ENCODE peak calls at places on chromosomes 7 and 10, in ten cellular contexts. One of them, this sample, is unnamed.

GRCh38 chr7:148862481-148862880 is 21.6 kb downstream of the EZH2 start:
- DNase-seq in heart left ventricle: no peak
- DNase-seq in epithelial cell of esophagus: no peak
- DNase-seq in PC-9: no peak
- DNase-seq in heart right ventricle: no peak
- DNase-seq in BJ: no peak
- DNase-seq in lung: no peak
- DNase-seq in neural progenitor cell: no peak
- DNase-seq in esophagus squamous epithelium: no peak
- DNase-seq in fibroblast of pulmonary artery: no peak
- DNase-seq in this sample: no peak

GRCh38 chr10:132061465-132062180 is 4.1 kb upstream of the JAKMIP3 start:
- DNase-seq in heart left ventricle: no peak
- DNase-seq in epithelial cell of esophagus: no peak
- DNase-seq in PC-9: no peak
- DNase-seq in heart right ventricle: no peak
- DNase-seq in BJ: no peak
- DNase-seq in lung: no peak
- DNase-seq in neural progenitor cell: no peak
- DNase-seq in esophagus squamous epithelium: no peak
- DNase-seq in fibroblast of pulmonary artery: no peak
- DNase-seq in this sample: no peak

GRCh38 chr10:69215405-69216176 is 4.5 kb upstream of the HKDC1 start:
- DNase-seq in heart left ventricle: no peak
- DNase-seq in epithelial cell of esophagus: no peak
- DNase-seq in PC-9: no peak
- DNase-seq in heart right ventricle: no peak
- DNase-seq in BJ: no peak
- DNase-seq in lung: no peak
- DNase-seq in neural progenitor cell: no peak
- DNase-seq in esophagus squamous epithelium: no peak
- DNase-seq in fibroblast of pulmonary artery: no peak
- DNase-seq in this sample: no peak

GRCh38 chr10:19816420-19817250 is at the start of gene PLXDC2:
- DNase-seq in heart left ventricle: peak; percentile 45
- DNase-seq in epithelial cell of esophagus: peak; percentile 74
- DNase-seq in PC-9: no peak
- DNase-seq in heart right ventricle: peak; percentile 50
- DNase-seq in BJ: no peak
- DNase-seq in lung: peak; percentile 52
- DNase-seq in neural progenitor cell: peak; percentile 78
- DNase-seq in esophagus squamous epithelium: no peak
- DNase-seq in fibroblast of pulmonary artery: peak; percentile 59
- DNase-seq in this sample: no peak

GRCh38 chr10:124935946-124936345 is 6.0 kb upstream of the ZRANB1 start:
- DNase-seq in heart left ventricle: no peak
- DNase-seq in epithelial cell of esophagus: peak; percentile 75
- DNase-seq in PC-9: no peak
- DNase-seq in heart right ventricle: no peak
- DNase-seq in BJ: no peak
- DNase-seq in lung: no peak
- DNase-seq in neural progenitor cell: no peak
- DNase-seq in esophagus squamous epithelium: no peak
- DNase-seq in fibroblast of pulmonary artery: no peak
- DNase-seq in this sample: no peak

GRCh38 chr10:111129348-111129747 is 52.5 kb downstream of the ADRA2A start:
- DNase-seq in heart left ventricle: no peak
- DNase-seq in epithelial cell of esophagus: no peak
- DNase-seq in PC-9: no peak
- DNase-seq in heart right ventricle: no peak
- DNase-seq in BJ: no peak
- DNase-seq in lung: no peak
- DNase-seq in neural progenitor cell: no peak
- DNase-seq in esophagus squamous epithelium: no peak
- DNase-seq in fibroblast of pulmonary artery: no peak
- DNase-seq in this sample: no peak

GRCh38 chr7:102101111-102101551 is 185.5 kb upstream of the SH2B2 start:
- DNase-seq in heart left ventricle: no peak
- DNase-seq in epithelial cell of esophagus: peak; percentile 78
- DNase-seq in PC-9: no peak
- DNase-seq in heart right ventricle: no peak
- DNase-seq in BJ: no peak
- DNase-seq in lung: no peak
- DNase-seq in neural progenitor cell: no peak
- DNase-seq in esophagus squamous epithelium: no peak
- DNase-seq in fibroblast of pulmonary artery: no peak
- DNase-seq in this sample: no peak

GRCh38 chr7:132280335-132280734 is 295.9 kb downstream of the PLXNA4 start:
- DNase-seq in heart left ventricle: no peak
- DNase-seq in epithelial cell of esophagus: no peak
- DNase-seq in PC-9: no peak
- DNase-seq in heart right ventricle: no peak
- DNase-seq in BJ: no peak
- DNase-seq in lung: no peak
- DNase-seq in neural progenitor cell: no peak
- DNase-seq in esophagus squamous epithelium: no peak
- DNase-seq in fibroblast of pulmonary artery: no peak
- DNase-seq in this sample: no peak

GRCh38 chr7:47310020-47310419 is 271.9 kb downstream of the TNS3 start:
- DNase-seq in heart left ventricle: no peak
- DNase-seq in epithelial cell of esophagus: no peak
- DNase-seq in PC-9: no peak
- DNase-seq in heart right ventricle: no peak
- DNase-seq in BJ: no peak
- DNase-seq in lung: no peak
- DNase-seq in neural progenitor cell: no peak
- DNase-seq in esophagus squamous epithelium: no peak
- DNase-seq in fibroblast of pulmonary artery: no peak
- DNase-seq in this sample: no peak

GRCh38 chr7:76507723-76508406 is 2.5 kb upstream of the UPK3B start:
- DNase-seq in heart left ventricle: no peak
- DNase-seq in epithelial cell of esophagus: peak; percentile 29
- DNase-seq in PC-9: peak; percentile 35
- DNase-seq in heart right ventricle: no peak
- DNase-seq in BJ: no peak
- DNase-seq in lung: peak; percentile 42
- DNase-seq in neural progenitor cell: peak; percentile 1
- DNase-seq in esophagus squamous epithelium: no peak
- DNase-seq in fibroblast of pulmonary artery: peak; percentile 24
- DNase-seq in this sample: no peak

GRCh38 chr7:85457911-85458310 is 271.1 kb upstream of the SEMA3D start:
- DNase-seq in heart left ventricle: no peak
- DNase-seq in epithelial cell of esophagus: no peak
- DNase-seq in PC-9: no peak
- DNase-seq in heart right ventricle: no peak
- DNase-seq in BJ: no peak
- DNase-seq in lung: no peak
- DNase-seq in neural progenitor cell: peak; percentile 47
- DNase-seq in esophagus squamous epithelium: no peak
- DNase-seq in fibroblast of pulmonary artery: no peak
- DNase-seq in this sample: no peak

GRCh38 chr10:45001382-45002148 is 842 bp downstream of the ZNF22 start:
- DNase-seq in heart left ventricle: peak; percentile 82
- DNase-seq in epithelial cell of esophagus: peak; percentile 78
- DNase-seq in PC-9: peak; percentile 79
- DNase-seq in heart right ventricle: peak; percentile 75
- DNase-seq in BJ: no peak
- DNase-seq in lung: peak; percentile 68
- DNase-seq in neural progenitor cell: peak; percentile 63
- DNase-seq in esophagus squamous epithelium: no peak
- DNase-seq in fibroblast of pulmonary artery: peak; percentile 79
- DNase-seq in this sample: peak; percentile 35

GRCh38 chr10:43265799-43266721 is 805 bp downstream of the RASGEF1A start:
- DNase-seq in heart left ventricle: no peak
- DNase-seq in epithelial cell of esophagus: peak; percentile 28
- DNase-seq in PC-9: peak; percentile 48
- DNase-seq in heart right ventricle: no peak
- DNase-seq in BJ: no peak
- DNase-seq in lung: no peak
- DNase-seq in neural progenitor cell: peak; percentile 59
- DNase-seq in esophagus squamous epithelium: no peak
- DNase-seq in fibroblast of pulmonary artery: no peak
- DNase-seq in this sample: peak; percentile 38

GRCh38 chr10:34553753-34554152 is 261.3 kb downstream of the PARD3 start:
- DNase-seq in heart left ventricle: no peak
- DNase-seq in epithelial cell of esophagus: no peak
- DNase-seq in PC-9: no peak
- DNase-seq in heart right ventricle: no peak
- DNase-seq in BJ: no peak
- DNase-seq in lung: no peak
- DNase-seq in neural progenitor cell: no peak
- DNase-seq in esophagus squamous epithelium: no peak
- DNase-seq in fibroblast of pulmonary artery: no peak
- DNase-seq in this sample: no peak

DNA sequence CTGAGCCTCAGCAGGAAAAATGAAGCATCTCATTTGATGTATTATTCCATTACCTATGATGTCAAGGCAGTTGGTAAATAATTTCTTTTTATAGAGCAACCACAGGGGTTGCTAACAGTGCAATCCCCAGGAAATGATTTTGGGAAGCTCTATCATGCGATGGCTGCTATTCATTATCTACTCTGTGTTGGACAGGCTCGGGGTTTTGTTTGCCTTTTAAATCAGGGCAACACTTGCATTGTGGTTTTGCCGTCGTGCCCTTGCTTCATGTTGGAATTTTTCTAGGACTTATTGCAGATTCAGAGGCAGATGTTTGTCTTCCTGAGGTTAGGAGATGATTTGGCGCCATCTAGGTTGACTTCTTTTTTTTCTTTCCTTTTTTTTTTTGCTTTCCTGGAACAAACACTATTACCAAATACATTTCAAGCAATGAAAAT is 128.4 kb downstream of the BICC1 start:
- DNase-seq in heart left ventricle: no peak
- DNase-seq in epithelial cell of esophagus: peak; percentile 68
- DNase-seq in PC-9: no peak
- DNase-seq in heart right ventricle: no peak
- DNase-seq in BJ: peak; percentile 99
- DNase-seq in lung: no peak
- DNase-seq in neural progenitor cell: peak; percentile 7
- DNase-seq in esophagus squamous epithelium: no peak
- DNase-seq in fibroblast of pulmonary artery: peak; percentile 96
- DNase-seq in this sample: no peak
- TF ChIP-seq CTCF in heart left ventricle: no peak
- TF ChIP-seq CTCF in epithelial cell of esophagus: peak; percentile 41
- TF ChIP-seq CTCF in PC-9: no peak
- TF ChIP-seq CTCF in heart right ventricle: peak; percentile 36
- TF ChIP-seq CTCF in BJ: peak; percentile 27
- TF ChIP-seq CTCF in lung: no peak
- TF ChIP-seq CTCF in neural progenitor cell: peak; percentile 49
- TF ChIP-seq CTCF in esophagus squamous epithelium: no peak
- TF ChIP-seq CTCF in fibroblast of pulmonary artery: peak; percentile 4
- TF ChIP-seq CTCF in this sample: no peak

GRCh38 chr7:83475403-83475802 is 173.5 kb downstream of the SEMA3E start:
- DNase-seq in heart left ventricle: no peak
- DNase-seq in epithelial cell of esophagus: no peak
- DNase-seq in PC-9: no peak
- DNase-seq in heart right ventricle: no peak
- DNase-seq in BJ: no peak
- DNase-seq in lung: no peak
- DNase-seq in neural progenitor cell: peak; percentile 52
- DNase-seq in esophagus squamous epithelium: no peak
- DNase-seq in fibroblast of pulmonary artery: no peak
- DNase-seq in this sample: no peak
- TF ChIP-seq CTCF in heart left ventricle: no peak
- TF ChIP-seq CTCF in epithelial cell of esophagus: peak; percentile 9
- TF ChIP-seq CTCF in PC-9: no peak
- TF ChIP-seq CTCF in heart right ventricle: no peak
- TF ChIP-seq CTCF in BJ: peak; percentile 5
- TF ChIP-seq CTCF in lung: no peak
- TF ChIP-seq CTCF in neural progenitor cell: peak; percentile 46
- TF ChIP-seq CTCF in esophagus squamous epithelium: no peak
- TF ChIP-seq CTCF in fibroblast of pulmonary artery: no peak
- TF ChIP-seq CTCF in this sample: no peak

DNA sequence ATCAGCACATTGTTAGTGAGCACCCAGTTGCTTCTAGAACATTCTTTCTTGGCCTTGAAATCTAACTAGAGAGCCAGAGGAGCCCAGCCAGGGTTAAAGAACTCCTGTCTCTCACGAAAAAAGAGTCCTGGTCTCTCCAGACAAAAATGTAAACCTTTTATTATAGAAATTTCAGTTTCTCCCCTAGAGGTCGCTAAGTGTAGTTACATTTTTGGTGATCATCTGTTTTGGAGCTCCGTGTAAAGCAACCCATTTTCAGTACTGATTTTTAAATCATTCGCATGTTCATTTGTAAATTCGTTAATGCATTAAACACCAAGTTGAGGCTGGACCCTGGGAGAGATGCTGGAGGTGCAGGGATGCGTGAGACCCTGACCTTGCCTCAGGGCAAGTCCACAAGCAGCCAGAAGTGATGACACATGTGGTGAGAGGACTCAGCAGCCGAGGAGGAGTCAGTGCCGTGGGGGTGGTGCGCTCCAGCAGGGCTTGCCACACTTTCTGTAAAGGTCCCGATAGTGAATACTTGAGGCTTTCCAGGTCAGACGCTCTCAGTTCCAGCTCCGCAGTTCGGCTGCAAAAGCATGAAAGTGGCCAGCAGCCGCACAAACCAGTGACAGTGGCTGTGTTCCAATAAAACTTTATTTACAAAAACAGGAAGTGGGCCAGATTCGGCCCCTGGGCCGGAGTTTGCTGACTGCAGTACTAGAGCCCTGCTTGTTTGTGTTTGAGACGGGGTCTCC is 578.6 kb upstream of the FOXK1 start:
- DNase-seq in heart left ventricle: no peak
- DNase-seq in epithelial cell of esophagus: no peak
- DNase-seq in PC-9: no peak
- DNase-seq in heart right ventricle: no peak
- DNase-seq in BJ: no peak
- DNase-seq in lung: no peak
- DNase-seq in neural progenitor cell: no peak
- DNase-seq in esophagus squamous epithelium: no peak
- DNase-seq in fibroblast of pulmonary artery: peak; percentile 2
- DNase-seq in this sample: no peak
- TF ChIP-seq CTCF in heart left ventricle: no peak
- TF ChIP-seq CTCF in epithelial cell of esophagus: no peak
- TF ChIP-seq CTCF in PC-9: peak; percentile 67
- TF ChIP-seq CTCF in heart right ventricle: no peak
- TF ChIP-seq CTCF in BJ: no peak
- TF ChIP-seq CTCF in lung: no peak
- TF ChIP-seq CTCF in neural progenitor cell: peak; percentile 42
- TF ChIP-seq CTCF in esophagus squamous epithelium: peak; percentile 49
- TF ChIP-seq CTCF in fibroblast of pulmonary artery: no peak
- TF ChIP-seq CTCF in this sample: peak; percentile 25

DNA sequence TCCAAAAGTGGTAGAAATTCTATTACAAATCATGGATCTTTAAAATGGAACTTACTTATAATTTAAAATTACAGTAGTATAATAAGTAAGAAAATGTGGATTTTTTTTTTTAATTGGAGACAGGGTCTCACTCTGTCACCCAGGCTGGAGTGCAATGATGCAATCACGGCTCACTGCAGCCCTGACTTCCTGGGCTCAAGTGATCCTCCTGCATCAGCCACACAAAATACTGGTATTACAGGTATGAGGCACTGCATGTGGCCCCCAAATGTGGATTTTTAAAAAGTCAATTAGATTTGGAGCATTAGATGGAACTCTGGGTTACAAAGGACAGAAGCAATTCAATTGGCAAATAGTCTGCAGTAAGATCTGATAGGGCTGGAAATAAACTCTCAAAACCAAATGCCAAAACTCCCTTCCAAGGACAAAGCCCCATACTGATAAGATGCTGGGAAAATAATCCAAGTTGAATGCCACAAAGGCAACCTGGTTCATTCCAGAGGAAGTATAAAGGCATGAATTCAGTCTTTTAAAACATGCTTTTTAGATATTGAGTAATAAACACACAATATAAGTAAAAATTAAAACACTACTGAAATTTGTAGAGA is 294.2 kb downstream of the ZNF248 start:
- DNase-seq in heart left ventricle: no peak
- DNase-seq in epithelial cell of esophagus: no peak
- DNase-seq in PC-9: no peak
- DNase-seq in heart right ventricle: no peak
- DNase-seq in BJ: no peak
- DNase-seq in lung: no peak
- DNase-seq in neural progenitor cell: no peak
- DNase-seq in esophagus squamous epithelium: no peak
- DNase-seq in fibroblast of pulmonary artery: no peak
- DNase-seq in this sample: no peak
- TF ChIP-seq CTCF in heart left ventricle: no peak
- TF ChIP-seq CTCF in epithelial cell of esophagus: no peak
- TF ChIP-seq CTCF in PC-9: no peak
- TF ChIP-seq CTCF in heart right ventricle: no peak
- TF ChIP-seq CTCF in BJ: no peak
- TF ChIP-seq CTCF in lung: no peak
- TF ChIP-seq CTCF in neural progenitor cell: no peak
- TF ChIP-seq CTCF in esophagus squamous epithelium: no peak
- TF ChIP-seq CTCF in fibroblast of pulmonary artery: no peak
- TF ChIP-seq CTCF in this sample: no peak